ENCODE peak calls at places on chromosomes 7 and 10, in eight cellular contexts. V, Z, K, Y, C, F, B and D are unnamed samples.
A peak's percentile ranks its signal among the peaks of the same experiment; 100 is the strongest.

GRCh38 chr10:103105462-103105861 is 87.6 kb downstream of the NT5C2 start:
- DNase-seq in F (no peak), V (no peak), B (no peak), K (no peak), Z (no peak), C (no peak), Y (no peak), D (no peak)

GRCh38 chr7:45120-46090 is 147.0 kb upstream of the FAM20C start:
- DNase-seq in F (no peak), Z (no peak), K (no peak), C (no peak), Y (no peak), B (no peak), V (peak; percentile 4), D (peak; percentile 55)

GRCh38 chr10:47412869-47413268 is 28.8 kb upstream of the ZNF488 start:
- DNase-seq in B (no peak), Z (no peak), K (no peak), F (no peak), V (no peak), C (peak; percentile 29), Y (no peak), D (no peak)

GRCh38 chr10:6347391-6347951 is 144.7 kb downstream of the PFKFB3 start:
- DNase-seq in K (peak; percentile 75), V (no peak), B (no peak), Y (peak; percentile 7), C (peak; percentile 18), F (no peak), Z (no peak), D (peak; percentile 77)

GRCh38 chr10:89327803-89328441 is at the start of gene IFIT3:
- DNase-seq in Y (peak; percentile 96), K (no peak), Z (peak; percentile 70), F (no peak), C (peak; percentile 96), B (peak; percentile 23), V (peak; percentile 65), D (peak; percentile 32)

GRCh38 chr10:3772349-3773222 is 12.4 kb downstream of the KLF6 start:
- DNase-seq in B (no peak), K (no peak), Y (peak; percentile 33), C (peak; percentile 16), F (no peak), V (no peak), Z (no peak), D (no peak)

GRCh38 chr7:149281508-149282330 is 19.7 kb downstream of the ZNF783 start:
- DNase-seq in C (no peak), V (no peak), K (no peak), Z (no peak), Y (no peak), F (peak; percentile 2), B (no peak), D (no peak)

GRCh38 chr10:68816796-68817412 is 10.4 kb upstream of the STOX1 start:
- DNase-seq in F (no peak), K (no peak), C (no peak), Z (peak; percentile 16), V (no peak), Y (no peak), B (no peak), D (no peak)

GRCh38 chr10:99008106-99008505 is 227.5 kb downstream of the HPSE2 start:
- DNase-seq in B (no peak), V (no peak), F (no peak), K (no peak), Y (no peak), C (no peak), Z (no peak), D (no peak)

GRCh38 chr7:157513682-157514081 is 176.9 kb downstream of the DNAJB6 start:
- DNase-seq in V (no peak), Z (no peak), C (no peak), K (no peak), F (no peak), B (no peak), Y (no peak), D (no peak)

GRCh38 chr7:36667007-36667406 is 57.3 kb downstream of the AOAH start:
- DNase-seq in Z (no peak), V (no peak), K (no peak), F (no peak), C (no peak), Y (no peak), B (no peak), D (no peak)

GRCh38 chr10:34548466-34548865 is 266.6 kb downstream of the PARD3 start:
- DNase-seq in C (no peak), F (no peak), Z (no peak), K (no peak), V (no peak), B (no peak), Y (no peak), D (no peak)

GRCh38 chr10:95303535-95303934 is 12.7 kb upstream of the PDLIM1 start:
- DNase-seq in K (no peak), F (no peak), Z (no peak), Y (peak; percentile 58), C (peak; percentile 71), B (no peak), V (no peak), D (no peak)

GRCh38 chr10:78911533-78912340 is 157.0 kb upstream of the ZMIZ1 start:
- DNase-seq in K (no peak), V (peak; percentile 73), Z (no peak), B (no peak), Y (no peak), C (no peak), F (no peak), D (no peak)

GRCh38 chr10:117224036-117224430 is 16.9 kb upstream of the SLC18A2 start:
- DNase-seq in B (no peak), Y (no peak), K (no peak), V (no peak), Z (no peak), C (no peak), F (no peak), D (no peak)

GRCh38 chr10:1085258-1085657 is 29.1 kb downstream of the WDR37 start:
- DNase-seq in Z (no peak), K (no peak), C (peak; percentile 8), F (no peak), V (peak; percentile 16), B (no peak), Y (peak; percentile 14), D (no peak)

GRCh38 chr10:1093696-1094095 is 37.5 kb downstream of the WDR37 start:
- DNase-seq in B (no peak), K (no peak), C (no peak), Z (no peak), F (no peak), Y (no peak), V (no peak), D (no peak)

GRCh38 chr10:1090696-1091095 is 34.5 kb downstream of the WDR37 start:
- DNase-seq in B (no peak), Y (no peak), C (no peak), Z (no peak), K (no peak), F (no peak), V (no peak), D (no peak)

GRCh38 chr10:1086787-1087186 is 30.6 kb downstream of the WDR37 start:
- DNase-seq in C (no peak), K (no peak), Z (no peak), V (no peak), B (no peak), Y (no peak), F (no peak), D (peak; percentile 20)

GRCh38 chr10:1089017-1089689 is 33.0 kb downstream of the WDR37 start:
- DNase-seq in V (no peak), Z (no peak), K (no peak), F (no peak), Y (no peak), B (no peak), C (no peak), D (no peak)
- TF ChIP-seq CTCF in V (no peak), Z (no peak), K (peak; percentile 18), F (no peak), Y (no peak), B (no peak), C (no peak), D (no peak)

GRCh38 chr10:130333185-130333584 is 197.0 kb downstream of the GLRX3 start:
- DNase-seq in V (no peak), F (no peak), C (no peak), B (no peak), Z (no peak), K (no peak), Y (no peak), D (no peak)
- TF ChIP-seq CTCF in V (no peak), F (no peak), C (no peak), B (no peak), Z (peak; percentile 43), K (peak; percentile 30), Y (no peak), D (no peak)

GRCh38 chr10:110219884-110220283 is 12.5 kb downstream of the MXI1 start:
- DNase-seq in Y (no peak), Z (no peak), K (no peak), F (no peak), C (no peak), B (no peak), V (no peak), D (no peak)

GRCh38 chr10:110220383-110220782 is 13.0 kb downstream of the MXI1 start:
- DNase-seq in V (peak; percentile 64), B (no peak), K (no peak), F (no peak), Z (no peak), C (no peak), Y (no peak), D (no peak)

GRCh38 chr10:110221044-110221720 is 13.8 kb downstream of the MXI1 start:
- DNase-seq in F (no peak), Y (no peak), Z (no peak), K (no peak), C (no peak), B (no peak), V (no peak), D (no peak)

GRCh38 chr10:110222896-110223675 is 15.7 kb downstream of the MXI1 start:
- DNase-seq in C (no peak), B (no peak), Z (no peak), V (no peak), K (no peak), Y (no peak), F (no peak), D (no peak)

DNA sequence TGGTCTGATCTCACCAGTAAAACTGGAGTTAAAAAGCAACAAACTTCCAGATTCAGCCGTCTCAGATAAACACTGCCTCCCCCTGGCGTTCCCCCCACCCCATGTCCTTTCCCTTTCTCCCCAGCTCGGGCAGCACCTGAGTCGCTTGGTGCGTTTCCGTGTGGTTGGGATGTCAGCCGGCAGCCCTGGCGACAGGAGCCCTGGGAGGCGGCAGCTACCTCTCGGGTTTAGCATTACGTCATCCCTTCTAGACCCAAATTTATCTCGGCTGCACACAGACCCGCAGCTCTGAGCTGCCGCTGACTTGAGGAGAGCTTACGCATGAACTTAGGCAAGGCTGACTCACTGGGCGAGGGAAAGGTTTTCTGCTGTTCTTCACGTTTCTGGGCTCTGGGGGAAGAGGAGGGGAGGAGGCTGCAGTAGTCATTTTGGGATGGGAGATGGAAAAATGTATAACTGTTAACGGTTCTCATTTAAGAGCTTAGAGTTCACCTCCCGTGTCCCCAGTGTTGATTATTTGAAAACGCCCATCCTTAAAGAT is 14.4 kb downstream of the MXI1 start:
- DNase-seq in K (no peak), V (peak; percentile 87), C (peak; percentile 95), Z (peak; percentile 89), B (peak; percentile 64), Y (peak; percentile 98), F (peak; percentile 83), D (peak; percentile 89)
- TF ChIP-seq CTCF in K (peak; percentile 58), V (peak; percentile 36), C (peak; percentile 19), Z (peak; percentile 47), B (peak; percentile 32), Y (peak; percentile 18), F (peak; percentile 57), D (no peak)

GRCh38 chr10:97292097-97292861 is at the start of gene ARHGAP19:
- DNase-seq in Y (peak; percentile 99), C (peak; percentile 99), Z (peak; percentile 98), V (peak; percentile 96), F (peak; percentile 99), K (peak; percentile 98), B (peak; percentile 87), D (peak; percentile 98)
- TF ChIP-seq CTCF in Y (peak; percentile 35), C (no peak), Z (peak; percentile 27), V (no peak), F (peak; percentile 6), K (peak; percentile 43), B (peak; percentile 23), D (no peak)